ENCODE peak calls at places on chromosomes 13 and 19, in four cellular contexts. One of them, this sample, is unnamed. For H3K4me1, the result is how much of the 10 kb centered on the place peaks cover.

GRCh38 chr19:57068921-57069697 is 50.7 kb upstream of the USP29 start:
- DNase-seq in stomach: no peak
- DNase-seq in transverse colon: no peak
- DNase-seq in ovary: peak
- DNase-seq in this sample: no peak

GRCh38 chr13:91313103-91313502 is 34.4 kb upstream of the MIR17HG start:
- DNase-seq in stomach: no peak
- DNase-seq in transverse colon: no peak
- DNase-seq in ovary: no peak
- DNase-seq in this sample: no peak

GRCh38 chr13:28501547-28501946 is 6.6 kb upstream of the FLT1 start:
- DNase-seq in stomach: no peak
- DNase-seq in transverse colon: no peak
- DNase-seq in ovary: no peak
- DNase-seq in this sample: peak

GRCh38 chr19:47105874-47106273 is 7.7 kb downstream of the ZC3H4 start:
- DNase-seq in stomach: no peak
- DNase-seq in transverse colon: no peak
- DNase-seq in ovary: no peak
- DNase-seq in this sample: no peak

GRCh38 chr19:34838753-34839431 is 65.9 kb upstream of the ZNF599 start:
- DNase-seq in stomach: peak
- DNase-seq in transverse colon: peak
- DNase-seq in ovary: no peak
- DNase-seq in this sample: peak

GRCh38 chr13:67094952-67095351 is 135.2 kb downstream of the PCDH9 start:
- DNase-seq in stomach: no peak
- DNase-seq in transverse colon: no peak
- DNase-seq in ovary: no peak
- DNase-seq in this sample: no peak

GRCh38 chr13:85286081-85286480 is 513.1 kb downstream of the SLITRK6 start:
- DNase-seq in stomach: no peak
- DNase-seq in transverse colon: no peak
- DNase-seq in ovary: no peak
- DNase-seq in this sample: no peak

GRCh38 chr13:42821437-42821836 is 40.1 kb downstream of the FAM216B start:
- DNase-seq in stomach: no peak
- DNase-seq in transverse colon: no peak
- DNase-seq in ovary: no peak
- DNase-seq in this sample: no peak

GRCh38 chr19:49875801-49876421 is 1.2 kb downstream of the AKT1S1 start:
- DNase-seq in stomach: no peak
- DNase-seq in transverse colon: peak
- DNase-seq in ovary: peak
- DNase-seq in this sample: peak

GRCh38 chr19:14058182-14059092 is 3.4 kb downstream of the PALM3 start:
- DNase-seq in stomach: no peak
- DNase-seq in transverse colon: no peak
- DNase-seq in ovary: no peak
- DNase-seq in this sample: no peak

GRCh38 chr13:98004107-98004506 is 50.6 kb downstream of the IPO5 start:
- DNase-seq in stomach: no peak
- DNase-seq in transverse colon: no peak
- DNase-seq in ovary: no peak
- DNase-seq in this sample: no peak

GRCh38 chr19:656751-657559 is 6.1 kb downstream of the RNF126 start:
- DNase-seq in stomach: no peak
- DNase-seq in transverse colon: no peak
- DNase-seq in ovary: no peak
- DNase-seq in this sample: peak

GRCh38 chr13:55573565-55573964 is 1567.2 kb upstream of the PRR20A start:
- DNase-seq in stomach: no peak
- DNase-seq in transverse colon: no peak
- DNase-seq in ovary: no peak
- DNase-seq in this sample: no peak

GRCh38 chr13:55572408-55572807 is 1568.3 kb upstream of the PRR20A start:
- DNase-seq in stomach: no peak
- DNase-seq in transverse colon: no peak
- DNase-seq in ovary: no peak
- DNase-seq in this sample: no peak

GRCh38 chr13:55570371-55570770 is 1570.3 kb upstream of the PRR20A start:
- DNase-seq in stomach: no peak
- DNase-seq in transverse colon: no peak
- DNase-seq in ovary: no peak
- DNase-seq in this sample: no peak

GRCh38 chr13:55571237-55571867 is 1569.4 kb upstream of the PRR20A start:
- DNase-seq in stomach: no peak
- DNase-seq in transverse colon: no peak
- DNase-seq in ovary: no peak
- DNase-seq in this sample: no peak

DNA sequence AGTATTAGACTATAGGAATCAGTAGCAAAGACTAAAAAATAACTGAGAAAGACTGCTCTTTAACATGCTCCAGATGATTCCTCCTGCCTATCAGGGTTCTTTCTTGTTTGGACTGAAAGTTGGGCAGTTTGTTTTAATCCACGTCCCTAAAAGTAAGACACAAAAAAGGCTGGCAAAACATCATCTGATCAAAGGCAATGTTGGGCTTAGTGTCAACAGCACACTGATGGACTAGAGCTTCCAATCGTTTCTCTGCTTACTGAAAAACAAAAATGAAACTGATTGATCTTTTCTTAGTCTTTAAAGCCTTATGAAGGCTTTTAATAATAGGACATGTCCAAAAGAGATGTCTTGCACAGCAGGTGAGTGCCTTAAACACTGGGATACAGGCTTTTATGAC is 1567.9 kb upstream of the PRR20A start:
- DNase-seq in stomach: no peak
- DNase-seq in transverse colon: no peak
- DNase-seq in ovary: no peak
- DNase-seq in this sample: no peak
- H3K4me1 ChIP-seq in stomach: under half
- H3K4me1 ChIP-seq in transverse colon: under half
- H3K4me1 ChIP-seq in ovary: under half
- H3K4me1 ChIP-seq in this sample: under half

GRCh38 chr19:40425450-40426287 is at the start of gene SERTAD1:
- DNase-seq in stomach: peak
- DNase-seq in transverse colon: peak
- DNase-seq in ovary: peak
- DNase-seq in this sample: peak
- TF ChIP-seq EP300 in stomach: no peak
- TF ChIP-seq EP300 in transverse colon: peak
- TF ChIP-seq EP300 in ovary: no peak
- TF ChIP-seq EP300 in this sample: no peak

GRCh38 chr13:95643471-95643813 is 1.1 kb downstream of the DZIP1 start:
- DNase-seq in stomach: no peak
- DNase-seq in transverse colon: no peak
- DNase-seq in ovary: peak
- DNase-seq in this sample: no peak

GRCh38 chr13:95641961-95642621 is 2.4 kb downstream of the DZIP1 start:
- DNase-seq in stomach: peak
- DNase-seq in transverse colon: peak
- DNase-seq in ovary: peak
- DNase-seq in this sample: peak

GRCh38 chr13:95643814-95644598 is 500 bp downstream of the DZIP1 start:
- DNase-seq in stomach: no peak
- DNase-seq in transverse colon: no peak
- DNase-seq in ovary: peak
- DNase-seq in this sample: peak

GRCh38 chr13:95643009-95643408 is 1.5 kb downstream of the DZIP1 start:
- DNase-seq in stomach: no peak
- DNase-seq in transverse colon: no peak
- DNase-seq in ovary: no peak
- DNase-seq in this sample: no peak

GRCh38 chr13:95644611-95645052 is at the start of gene DZIP1:
- DNase-seq in stomach: peak
- DNase-seq in transverse colon: peak
- DNase-seq in ovary: peak
- DNase-seq in this sample: no peak
- H3K27ac ChIP-seq in stomach: peak
- H3K27ac ChIP-seq in transverse colon: peak
- H3K27ac ChIP-seq in ovary: peak
- H3K27ac ChIP-seq in this sample: peak

DNA sequence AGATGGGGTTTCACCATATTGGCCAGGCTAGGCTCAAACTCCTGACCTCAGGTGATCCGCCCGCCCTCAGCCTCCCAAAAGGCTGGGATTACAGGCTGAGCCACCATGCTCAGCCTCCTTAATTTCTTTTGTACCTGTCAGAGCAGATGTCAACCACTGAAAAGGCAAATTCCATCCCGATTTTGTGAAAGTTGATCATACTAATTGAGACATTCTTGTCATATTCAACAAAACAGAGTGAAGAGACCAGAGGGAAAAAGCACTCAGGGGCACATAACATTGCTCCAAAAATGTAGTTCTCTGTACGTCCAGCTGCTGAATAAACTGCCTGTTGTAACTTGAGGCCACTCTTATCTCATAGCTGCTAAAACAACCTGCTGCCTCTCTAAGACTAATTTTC is 27.4 kb upstream of the PSPC1 start:
- DNase-seq in stomach: no peak
- DNase-seq in transverse colon: no peak
- DNase-seq in ovary: no peak
- DNase-seq in this sample: no peak
- H3K4me1 ChIP-seq in stomach: under half
- H3K4me1 ChIP-seq in transverse colon: under half
- H3K4me1 ChIP-seq in ovary: under half
- H3K4me1 ChIP-seq in this sample: under half

GRCh38 chr19:7942981-7943443 is 454 bp downstream of the TIMM44 start:
- DNase-seq in stomach: no peak
- DNase-seq in transverse colon: no peak
- DNase-seq in ovary: no peak
- DNase-seq in this sample: no peak

GRCh38 chr19:7940841-7941240 is 2.6 kb downstream of the TIMM44 start:
- DNase-seq in stomach: no peak
- DNase-seq in transverse colon: no peak
- DNase-seq in ovary: no peak
- DNase-seq in this sample: no peak

GRCh38 chr19:7944177-7944761 is 803 bp upstream of the TIMM44 start:
- DNase-seq in stomach: peak
- DNase-seq in transverse colon: peak
- DNase-seq in ovary: peak
- DNase-seq in this sample: peak

GRCh38 chr19:7941895-7942596 is 1.4 kb downstream of the TIMM44 start:
- DNase-seq in stomach: no peak
- DNase-seq in transverse colon: no peak
- DNase-seq in ovary: no peak
- DNase-seq in this sample: no peak

GRCh38 chr19:7943444-7944176 is at the start of gene TIMM44:
- DNase-seq in stomach: peak
- DNase-seq in transverse colon: peak
- DNase-seq in ovary: peak
- DNase-seq in this sample: peak
- TF ChIP-seq EP300 in stomach: peak
- TF ChIP-seq EP300 in transverse colon: no peak
- TF ChIP-seq EP300 in ovary: peak
- TF ChIP-seq EP300 in this sample: no peak

DNA sequence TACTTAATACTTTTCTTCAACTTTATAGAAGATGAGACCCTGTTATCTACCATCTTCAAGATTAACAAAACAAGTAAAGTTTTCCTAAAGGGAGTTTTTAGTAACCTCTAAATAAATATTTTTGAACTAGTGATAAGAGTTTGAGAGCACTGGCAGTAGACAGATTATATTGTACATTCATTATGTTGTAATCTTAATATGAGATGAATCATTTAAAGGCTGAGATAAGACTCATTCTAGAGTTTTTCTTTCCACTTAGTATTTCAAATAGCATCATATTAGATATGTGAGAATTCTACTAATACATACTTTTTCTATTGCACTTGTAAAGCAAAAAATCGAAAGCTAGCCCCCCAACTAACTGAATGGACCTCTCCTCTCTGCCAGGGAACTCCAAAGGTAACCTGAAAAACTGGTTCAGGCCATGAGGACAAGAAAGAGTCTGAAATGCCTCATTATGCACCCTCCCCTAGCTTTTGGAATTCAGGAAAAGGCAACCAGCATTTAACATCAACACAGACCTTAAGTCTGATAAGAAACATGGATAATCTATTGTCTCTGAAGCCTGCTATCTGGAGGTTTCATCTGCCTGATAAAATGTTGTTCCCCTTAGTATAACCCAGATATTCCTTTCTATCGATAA is 875.4 kb upstream of the SLC10A2 start:
- DNase-seq in stomach: no peak
- DNase-seq in transverse colon: no peak
- DNase-seq in ovary: no peak
- DNase-seq in this sample: no peak
- H3K27ac ChIP-seq in stomach: no peak
- H3K27ac ChIP-seq in transverse colon: no peak
- H3K27ac ChIP-seq in ovary: no peak
- H3K27ac ChIP-seq in this sample: no peak

GRCh38 chr19:16076154-16076957 is at the start of gene TPM4:
- DNase-seq in stomach: peak
- DNase-seq in transverse colon: peak
- DNase-seq in ovary: peak
- DNase-seq in this sample: peak
- H3K4me1 ChIP-seq in stomach: half or more
- H3K4me1 ChIP-seq in transverse colon: under half
- H3K4me1 ChIP-seq in ovary: under half
- H3K4me1 ChIP-seq in this sample: half or more

This sample was measured in upper lobe of left lung.